ENCODE peak calls at places on chromosomes 4 and X, in nine cellular contexts. C is CD8-positive, alpha-beta memory T cell; M is NCI-H1092; Q is stromal cell of bone marrow; H is brain microvascular endothelial cell; X is effector CD4-positive, alpha-beta T cell; I is MCF 10A; Y is foreskin fibroblast; F is iris pigment epithelial cell. R is an unnamed sample.

GRCh38 chrX:19225906-19226305 is 103.6 kb upstream of the ADGRG2 start:
- DNase-seq in C (no peak), Q (no peak), I (peak; percentile 33), X (no peak), M (no peak), F (no peak), H (no peak), Y (peak; percentile 13), R (peak; percentile 21)

GRCh38 chr4:57719451-57719850 is 609.3 kb upstream of the IGFBP7 start:
- DNase-seq in H (no peak), Y (no peak), F (no peak), I (no peak), Q (no peak), C (no peak), M (no peak), X (no peak), R (no peak)

GRCh38 chr4:7861440-7861881 is 78.2 kb downstream of the AFAP1 start:
- DNase-seq in Y (peak; percentile 93), M (no peak), Q (peak; percentile 83), H (peak; percentile 87), I (peak; percentile 27), C (no peak), F (peak; percentile 91), X (no peak), R (no peak)

GRCh38 chrX:47513697-47514085 is 30.7 kb upstream of the ZNF41 start:
- DNase-seq in H (peak; percentile 17), I (no peak), M (no peak), X (no peak), Q (no peak), C (no peak), F (no peak), Y (peak; percentile 12), R (no peak)

GRCh38 chr4:52870225-52870624 is 8.1 kb downstream of the RASL11B start:
- DNase-seq in C (no peak), Q (no peak), I (no peak), M (peak; percentile 53), H (no peak), X (no peak), F (no peak), Y (no peak), R (no peak)

GRCh38 chr4:6560416-6561172 is 14.4 kb upstream of the MAN2B2 start:
- DNase-seq in M (no peak), Y (peak; percentile 70), I (no peak), X (no peak), F (peak; percentile 72), H (peak; percentile 47), Q (no peak), C (no peak), R (no peak)

GRCh38 chr4:7066493-7066892 is 1.4 kb downstream of the GRPEL1 start:
- DNase-seq in C (no peak), M (no peak), I (no peak), F (no peak), Q (no peak), H (no peak), Y (no peak), X (no peak), R (no peak)

GRCh38 chr4:153211986-153212720 is 7.9 kb downstream of the TRIM2 start:
- DNase-seq in C (no peak), F (peak; percentile 94), H (peak; percentile 40), I (peak; percentile 48), M (no peak), Q (peak; percentile 60), Y (peak; percentile 83), X (no peak), R (no peak)

GRCh38 chrX:72048515-72049455 is 82.9 kb downstream of the RTL5 start:
- DNase-seq in I (no peak), H (no peak), Y (no peak), C (peak; percentile 51), F (no peak), M (peak; percentile 24), Q (no peak), X (no peak), R (no peak)

GRCh38 chr4:26001413-26001812 is 87.4 kb downstream of the SMIM20 start:
- DNase-seq in Y (no peak), Q (no peak), C (no peak), M (no peak), H (no peak), I (no peak), F (no peak), X (no peak), R (no peak)

GRCh38 chrX:110086916-110087484 is 84.1 kb downstream of the TMEM164 start:
- DNase-seq in I (peak; percentile 87), M (no peak), Y (peak; percentile 86), H (peak; percentile 88), F (peak; percentile 95), Q (peak; percentile 77), C (no peak), X (no peak), R (no peak)

GRCh38 chr4:772118-772517 is 53.8 kb downstream of the CPLX1 start:
- DNase-seq in M (no peak), C (no peak), I (no peak), X (no peak), F (no peak), Y (no peak), H (no peak), Q (no peak), R (no peak)

GRCh38 chrX:11438767-11439166 is 145.6 kb downstream of the AMELX start:
- DNase-seq in I (no peak), X (no peak), M (no peak), F (peak; percentile 77), Y (peak; percentile 72), H (peak; percentile 39), Q (no peak), C (no peak), R (no peak)

GRCh38 chrX:148049441-148049840 is 68.3 kb downstream of the FMR1NB start:
- DNase-seq in Y (peak; percentile 30), I (peak; percentile 38), Q (peak; percentile 13), M (peak; percentile 6), H (no peak), C (no peak), F (peak; percentile 40), X (no peak), R (peak; percentile 3)

GRCh38 chr4:179624768-179625181 is 2182.5 kb upstream of the AGA start:
- DNase-seq in X (no peak), C (no peak), H (peak; percentile 89), M (no peak), I (peak; percentile 34), Q (no peak), F (peak; percentile 19), Y (peak; percentile 7), R (no peak)

GRCh38 chrX:3468031-3468430 is 121.6 kb upstream of the MXRA5 start:
- DNase-seq in C (no peak), M (no peak), F (no peak), X (no peak), Y (no peak), H (no peak), Q (no peak), I (no peak), R (no peak)

GRCh38 chr4:48212165-48212564 is 57.5 kb downstream of the TEC start:
- DNase-seq in F (no peak), X (no peak), M (no peak), C (no peak), Y (no peak), I (no peak), H (no peak), Q (no peak), R (no peak)

R was measured in Ammon's horn.